ENCODE peak calls at places on chromosomes 3 and 15, in six cellular contexts. B, G, R, J, S and P are unnamed samples.

GRCh38 chr3:174945951-174946350 is 86.8 kb downstream of the NAALADL2 start:
- DNase-seq in G (no peak), S (peak; percentile 12), R (no peak), B (no peak), J (no peak), P (no peak)

GRCh38 chr3:47301456-47301855 is 18.7 kb downstream of the KLHL18 start:
- DNase-seq in R (no peak), J (no peak), G (no peak), S (no peak), B (no peak), P (no peak)

GRCh38 chr3:138338816-138339215 is 9.2 kb upstream of the NME9 start:
- DNase-seq in G (no peak), S (no peak), B (no peak), R (no peak), J (no peak), P (no peak)

GRCh38 chr3:194979173-194979572 is 291.8 kb downstream of the XXYLT1 start:
- DNase-seq in J (no peak), B (no peak), S (no peak), R (no peak), G (no peak), P (no peak)

GRCh38 chr15:73050561-73051297 is 1.5 kb upstream of the NEO1 start:
- DNase-seq in B (no peak), J (no peak), R (no peak), S (no peak), G (no peak), P (no peak)

GRCh38 chr3:52851348-52851747 is 16.5 kb upstream of the MUSTN1 start:
- DNase-seq in R (peak; percentile 56), G (peak; percentile 83), B (no peak), J (peak; percentile 55), S (peak; percentile 64), P (no peak)

GRCh38 chr15:34640661-34641060 is 57.2 kb upstream of the GOLGA8B start:
- DNase-seq in R (no peak), G (no peak), S (no peak), B (no peak), J (no peak), P (no peak)

GRCh38 chr15:38555686-38556334 is 8.8 kb downstream of the RASGRP1 start:
- DNase-seq in G (no peak), S (peak; percentile 55), J (no peak), B (no peak), R (peak; percentile 17), P (no peak)

GRCh38 chr3:36615861-36616260 is 148.5 kb downstream of the DCLK3 start:
- DNase-seq in S (no peak), B (no peak), J (no peak), R (no peak), G (no peak), P (no peak)

GRCh38 chr3:159938712-159939111 is 49.9 kb upstream of the IL12A start:
- DNase-seq in B (no peak), S (peak; percentile 38), G (no peak), J (no peak), R (peak; percentile 34), P (no peak)

GRCh38 chr15:93298901-93299300 is 209.9 kb upstream of the RGMA start:
- DNase-seq in G (no peak), B (no peak), S (no peak), R (no peak), J (no peak), P (no peak)

GRCh38 chr3:63818282-63819150 is 583 bp upstream of the C3orf49 start:
- DNase-seq in B (peak; percentile 36), S (peak; percentile 67), R (peak; percentile 77), G (peak; percentile 83), J (peak; percentile 53), P (no peak)

GRCh38 chr3:16849240-16849639 is 35.5 kb upstream of the PLCL2 start:
- DNase-seq in S (no peak), B (peak; percentile 57), J (no peak), G (peak; percentile 75), R (peak; percentile 32), P (no peak)

GRCh38 chr15:101255615-101256350 is 3.9 kb upstream of the CHSY1 start:
- DNase-seq in B (no peak), R (peak; percentile 90), G (no peak), S (no peak), J (peak; percentile 43), P (peak; percentile 53)

GRCh38 chr3:116064646-116065045 is 380.6 kb downstream of the LSAMP start:
- DNase-seq in B (no peak), S (peak; percentile 81), G (no peak), R (no peak), J (no peak), P (no peak)

GRCh38 chr3:184491867-184492615 is 69.5 kb upstream of the EPHB3 start:
- DNase-seq in R (no peak), S (no peak), J (no peak), G (peak; percentile 67), B (no peak), P (no peak)

GRCh38 chr15:95129589-95129988 is 898.2 kb downstream of the MCTP2 start:
- DNase-seq in S (no peak), G (no peak), B (no peak), R (peak; percentile 58), J (no peak), P (no peak)

GRCh38 chr3:42746455-42747450 is 26.3 kb downstream of the CCDC13 start:
- DNase-seq in G (no peak), R (no peak), S (no peak), J (peak; percentile 56), B (no peak), P (no peak)

GRCh38 chr3:138078901-138079344 is 36.5 kb downstream of the DZIP1L start:
- DNase-seq in G (no peak), S (peak; percentile 96), B (no peak), J (peak; percentile 84), R (peak; percentile 96), P (peak; percentile 97)

GRCh38 chr3:115217292-115217677 is 70.2 kb upstream of the ZBTB20 start:
- DNase-seq in S (no peak), G (no peak), B (no peak), R (no peak), J (no peak), P (no peak)

GRCh38 chr3:98188553-98188952 is 22.1 kb downstream of the OR5H15 start:
- DNase-seq in J (no peak), G (peak; percentile 75), R (no peak), B (no peak), S (peak; percentile 33), P (no peak)

GRCh38 chr3:71978150-71978721 is 193.3 kb upstream of the PROK2 start:
- DNase-seq in B (no peak), R (no peak), S (no peak), J (no peak), G (no peak), P (no peak)

GRCh38 chr15:66862111-66862815 is 160.2 kb downstream of the SMAD6 start:
- DNase-seq in J (no peak), R (no peak), S (peak; percentile 50), G (peak; percentile 29), B (no peak), P (peak; percentile 30)

GRCh38 chr3:47163990-47164848 is at the start of gene SETD2:
- DNase-seq in S (peak; percentile 94), R (peak; percentile 91), J (peak; percentile 95), G (peak; percentile 93), B (peak; percentile 83), P (peak; percentile 92)

GRCh38 chr3:30333903-30334302 is 272.5 kb upstream of the TGFBR2 start:
- DNase-seq in S (peak; percentile 50), G (no peak), J (no peak), R (no peak), B (no peak), P (no peak)

GRCh38 chr3:43861635-43862034 is 170.9 kb downstream of the ABHD5 start:
- DNase-seq in B (no peak), R (no peak), S (no peak), J (no peak), G (no peak), P (no peak)

GRCh38 chr3:40387001-40387894 is at the start of gene ENTPD3:
- DNase-seq in R (no peak), S (no peak), B (peak; percentile 35), G (peak; percentile 87), J (peak; percentile 22), P (no peak)

GRCh38 chr15:89368566-89369223 is 34.1 kb upstream of the POLG start:
- DNase-seq in G (peak; percentile 82), S (no peak), J (no peak), R (no peak), B (no peak), P (no peak)